ENCODE peak calls at places on chromosomes 4 and X, in five cellular contexts. Y is activated CD8-positive, alpha-beta T cell treated with anti-CD3 and anti-CD28 coated beads for 36 hours; J is nephron progenitor cell; E is neural crest cell; L is endodermal cell. W is an unnamed sample.
A peak's percentile ranks its signal among the peaks of the same experiment; 100 is the strongest.

GRCh38 chrX:68719904-68720614 is 72.6 kb downstream of the STARD8 start:
- DNase-seq in Y (no peak), J (no peak), E (no peak), L (peak; percentile 57), W (peak; percentile 8)

GRCh38 chrX:18565727-18566126 is 106.2 kb downstream of the RS1 start:
- DNase-seq in Y (no peak), J (no peak), E (no peak), L (no peak), W (no peak)

GRCh38 chr4:10048931-10049655 is 27.8 kb upstream of the SLC2A9 start:
- DNase-seq in Y (no peak), J (no peak), E (no peak), L (no peak), W (no peak)

GRCh38 chr4:149765630-149766029 is 50.0 kb downstream of the IQCM start:
- DNase-seq in Y (no peak), J (no peak), E (no peak), L (no peak), W (peak; percentile 89)

GRCh38 chr4:128517739-128518510 is 230.3 kb upstream of the PGRMC2 start:
- DNase-seq in Y (peak; percentile 56), J (peak; percentile 17), E (no peak), L (peak; percentile 62), W (peak; percentile 97)

GRCh38 chr4:40848981-40849380 is 99.2 kb downstream of the NSUN7 start:
- DNase-seq in Y (no peak), J (no peak), E (no peak), L (no peak), W (peak; percentile 50)

GRCh38 chr4:3868146-3868840 is 102.1 kb downstream of the ADRA2C start:
- DNase-seq in Y (peak; percentile 15), J (peak; percentile 75), E (no peak), L (peak; percentile 91), W (peak; percentile 55)

GRCh38 chr4:41625531-41625930 is 87.6 kb downstream of the LIMCH1 start:
- DNase-seq in Y (no peak), J (no peak), E (no peak), L (no peak), W (no peak)

GRCh38 chrX:10952619-10953018 is 158.5 kb upstream of the HCCS start:
- DNase-seq in Y (no peak), J (no peak), E (no peak), L (peak; percentile 50), W (no peak)

GRCh38 chr4:174396599-174396998 is 112.9 kb downstream of the CEP44 start:
- DNase-seq in Y (no peak), J (no peak), E (no peak), L (no peak), W (no peak)

GRCh38 chr4:174398728-174399127 is 115.0 kb downstream of the CEP44 start:
- DNase-seq in Y (no peak), J (no peak), E (no peak), L (no peak), W (peak; percentile 61)

GRCh38 chrX:105553118-105553517 is 269.2 kb upstream of the NRK start:
- DNase-seq in Y (no peak), J (no peak), E (no peak), L (no peak), W (no peak)

GRCh38 chrX:37765507-37765906 is 14.4 kb upstream of the CYBB start:
- DNase-seq in Y (no peak), J (no peak), E (no peak), L (no peak), W (no peak)

GRCh38 chrX:33053001-33053400 is 158.3 kb downstream of the DMD start:
- DNase-seq in Y (no peak), J (no peak), E (no peak), L (no peak), W (no peak)

GRCh38 chrX:15903186-15903681 is 48.6 kb upstream of the AP1S2 start:
- DNase-seq in Y (peak; percentile 36), J (no peak), E (no peak), L (no peak), W (no peak)

GRCh38 chrX:80174925-80175574 is 160.5 kb downstream of the TBX22 start:
- DNase-seq in Y (no peak), J (no peak), E (no peak), L (no peak), W (no peak)

GRCh38 chr4:181272427-181272826 is 970.8 kb upstream of the TENM3 start:
- DNase-seq in Y (no peak), J (no peak), E (no peak), L (no peak), W (no peak)

GRCh38 chrX:31136144-31136572 is 64.3 kb upstream of the FTHL17 start:
- DNase-seq in Y (no peak), J (no peak), E (no peak), L (no peak), W (no peak)

GRCh38 chrX:115906881-115907280 is 263.7 kb upstream of the AGTR2 start:
- DNase-seq in Y (no peak), J (no peak), E (no peak), L (no peak), W (no peak)

GRCh38 chrX:115913575-115913974 is 257.0 kb upstream of the AGTR2 start:
- DNase-seq in Y (no peak), J (no peak), E (no peak), L (no peak), W (no peak)

GRCh38 chrX:115911967-115912366 is 258.6 kb upstream of the AGTR2 start:
- DNase-seq in Y (no peak), J (no peak), E (no peak), L (no peak), W (no peak)

GRCh38 chrX:115909017-115909416 is 261.5 kb upstream of the AGTR2 start:
- DNase-seq in Y (no peak), J (no peak), E (no peak), L (no peak), W (no peak)

DNA sequence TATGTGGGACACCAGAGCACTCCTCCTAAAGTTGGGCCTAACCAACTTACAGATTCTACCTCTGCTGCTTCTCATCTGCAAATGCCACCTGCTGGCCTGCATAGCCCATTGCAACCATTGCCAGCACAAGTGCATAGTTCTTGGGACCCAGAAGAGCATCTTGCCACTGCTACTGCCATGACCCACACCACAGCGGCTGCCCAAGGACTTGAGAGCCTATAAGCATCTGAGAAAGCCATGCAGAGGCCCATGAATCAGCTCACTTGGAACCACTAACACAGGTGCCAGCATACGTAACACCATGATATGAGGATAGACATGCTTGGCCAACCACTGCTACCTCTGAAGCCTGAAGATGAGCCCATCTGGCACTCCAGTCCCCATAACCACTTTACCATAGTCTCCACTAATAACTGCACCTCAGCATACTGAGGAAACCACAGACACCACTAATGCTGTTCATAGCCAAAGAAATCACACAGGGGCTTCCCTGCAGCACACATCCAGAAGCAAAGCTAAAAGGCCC is 258.1 kb upstream of the AGTR2 start:
- DNase-seq in Y (no peak), J (no peak), E (no peak), L (no peak), W (no peak)
- TF ChIP-seq CTCF in Y (no peak), J (no peak), E (peak; percentile 21), L (peak; percentile 72), W (no peak)

DNA sequence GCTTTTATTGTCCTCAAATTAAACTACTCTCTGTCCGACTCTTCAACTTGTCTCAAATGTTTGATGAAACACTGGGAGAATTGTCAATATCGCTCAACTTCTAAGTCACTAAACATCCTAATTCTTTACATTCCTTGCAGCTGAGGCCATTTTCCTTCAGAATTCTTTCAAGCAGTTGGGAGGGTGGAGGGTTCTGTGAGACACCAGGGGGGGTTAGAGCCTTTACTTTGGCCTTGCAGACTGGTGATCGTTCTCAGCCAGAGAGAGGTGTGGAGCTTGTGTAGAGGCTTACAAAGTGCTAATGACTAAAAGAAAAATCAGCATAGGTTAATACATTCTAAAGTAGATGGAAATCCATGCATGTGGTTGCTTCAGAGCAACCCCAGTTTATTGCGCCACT is 21.3 kb upstream of the SOX3 start:
- DNase-seq in Y (no peak), J (no peak), E (no peak), L (peak; percentile 74), W (no peak)
- TF ChIP-seq CTCF in Y (no peak), J (no peak), E (no peak), L (peak; percentile 76), W (no peak)

DNA sequence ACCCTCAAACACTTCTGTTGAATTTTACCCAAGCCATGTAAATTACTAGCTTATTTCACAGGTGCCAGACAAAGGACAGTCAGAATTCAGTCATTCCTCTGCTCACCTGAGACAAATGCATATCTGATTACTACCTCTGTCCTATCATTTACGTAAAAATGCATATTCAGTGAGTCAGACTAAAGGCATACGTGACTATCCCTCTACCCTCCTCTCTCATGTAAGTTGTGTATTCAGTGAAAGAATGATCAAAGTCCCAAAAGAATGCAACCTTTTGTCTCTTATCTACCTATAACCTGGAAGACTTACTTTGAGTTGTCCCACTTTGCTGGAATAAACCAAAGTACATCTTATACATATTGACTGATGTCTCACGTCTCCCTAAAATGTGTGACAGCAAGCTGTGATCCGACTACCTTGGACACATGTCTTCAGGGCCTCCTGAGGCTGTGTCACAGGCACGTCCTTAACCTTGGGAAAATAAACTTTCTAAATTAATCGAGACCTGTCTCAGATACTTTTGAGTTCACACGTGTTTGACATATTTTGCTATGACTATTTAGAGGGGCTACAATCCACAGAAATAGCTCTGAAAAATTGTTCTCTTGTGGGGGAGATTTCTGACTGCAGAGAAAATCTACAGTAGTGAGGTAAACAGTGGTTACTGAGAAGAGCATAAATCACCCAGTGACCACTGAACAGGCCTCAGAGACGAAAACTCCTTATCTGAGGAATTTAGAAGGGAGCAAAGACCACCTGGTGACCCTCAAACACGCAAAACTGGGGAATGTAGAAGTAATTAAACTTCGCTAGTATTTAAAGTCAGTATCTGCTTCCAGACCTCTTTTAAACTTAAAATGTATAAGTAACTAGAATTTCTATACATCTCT is 1575.8 kb downstream of the STIM2 start:
- DNase-seq in Y (no peak), J (no peak), E (no peak), L (peak; percentile 63), W (no peak)
- TF ChIP-seq CTCF in Y (no peak), J (no peak), E (no peak), L (no peak), W (no peak)

DNA sequence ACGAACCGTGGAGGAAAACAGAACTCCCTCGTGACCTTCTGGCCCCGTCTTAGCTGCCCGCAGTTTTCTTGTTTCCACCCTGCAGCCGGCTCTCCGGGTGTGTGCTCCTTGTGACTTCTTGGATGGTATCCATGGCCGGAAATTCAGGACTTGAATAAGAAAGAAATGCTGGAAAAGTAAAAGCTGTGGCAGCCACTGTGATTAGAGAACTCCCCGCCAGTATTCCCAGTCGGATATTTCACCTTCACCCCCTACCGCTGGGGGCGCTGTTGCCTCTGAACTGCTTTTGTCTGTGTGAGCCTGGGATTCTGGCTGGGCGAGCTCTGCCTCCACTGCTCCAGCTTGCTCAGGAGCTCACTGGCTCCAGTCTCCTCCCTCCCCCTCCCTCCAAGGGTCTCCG is 41.5 kb upstream of the CYP4V2 start:
- DNase-seq in Y (peak; percentile 30), J (peak; percentile 53), E (peak; percentile 64), L (peak; percentile 96), W (no peak)
- TF ChIP-seq CTCF in Y (peak; percentile 65), J (peak; percentile 57), E (peak; percentile 72), L (peak; percentile 90), W (peak; percentile 28)

GRCh38 chr4:47032405-47033106 is 1.2 kb downstream of the GABRB1 start:
- DNase-seq in Y (peak; percentile 76), J (peak; percentile 85), E (peak; percentile 78), L (peak; percentile 96), W (peak; percentile 73)
- TF ChIP-seq CTCF in Y (peak; percentile 77), J (peak; percentile 90), E (peak; percentile 83), L (peak; percentile 93), W (peak; percentile 39)

GRCh38 chrX:76420237-76420636 is 7.3 kb upstream of the MAGEE1 start:
- DNase-seq in Y (no peak), J (no peak), E (no peak), L (no peak), W (no peak)
- TF ChIP-seq CTCF in Y (no peak), J (no peak), E (peak; percentile 36), L (peak; percentile 61), W (no peak)

W was measured in foreskin fibroblast.